ENCODE peak calls at places on chromosomes 7 and 10, in ten cellular contexts. One of them, this sample, is unnamed.
A peak's percentile ranks its signal among the peaks of the same experiment; 100 is the strongest.

GRCh38 chr7:5360451-5360850 is 63.2 kb downstream of the TNRC18 start:
- DNase-seq in LNCaP clone FGC: no peak
- DNase-seq in left lung: no peak
- DNase-seq in GM23338: no peak
- DNase-seq in dorsolateral prefrontal cortex: no peak
- DNase-seq in adrenal gland: no peak
- DNase-seq in osteocyte: no peak
- DNase-seq in GM10248: no peak
- DNase-seq in RWPE1: no peak
- DNase-seq in neural progenitor cell: no peak
- DNase-seq in this sample: no peak

GRCh38 chr10:60901561-60902235 is 42.3 kb downstream of the RHOBTB1 start:
- DNase-seq in neural progenitor cell: no peak
- DNase-seq in RWPE1: no peak
- DNase-seq in osteocyte: no peak
- DNase-seq in GM23338: no peak
- DNase-seq in adrenal gland: peak; percentile 92
- DNase-seq in left lung: no peak
- DNase-seq in dorsolateral prefrontal cortex: peak; percentile 71
- DNase-seq in GM10248: no peak
- DNase-seq in LNCaP clone FGC: no peak
- DNase-seq in this sample: no peak

GRCh38 chr10:78594938-78595645 is 473.7 kb upstream of the ZMIZ1 start:
- DNase-seq in RWPE1: no peak
- DNase-seq in adrenal gland: no peak
- DNase-seq in left lung: no peak
- DNase-seq in dorsolateral prefrontal cortex: no peak
- DNase-seq in neural progenitor cell: no peak
- DNase-seq in osteocyte: peak; percentile 44
- DNase-seq in GM23338: no peak
- DNase-seq in GM10248: no peak
- DNase-seq in LNCaP clone FGC: no peak
- DNase-seq in this sample: no peak

GRCh38 chr10:42781893-42782445 is 626 bp upstream of the BMS1 start:
- DNase-seq in adrenal gland: peak; percentile 21
- DNase-seq in osteocyte: no peak
- DNase-seq in left lung: no peak
- DNase-seq in GM10248: no peak
- DNase-seq in LNCaP clone FGC: no peak
- DNase-seq in neural progenitor cell: no peak
- DNase-seq in GM23338: no peak
- DNase-seq in RWPE1: no peak
- DNase-seq in dorsolateral prefrontal cortex: no peak
- DNase-seq in this sample: no peak

GRCh38 chr7:116500071-116500853 is 724 bp downstream of the CAV2 start:
- DNase-seq in left lung: no peak
- DNase-seq in GM23338: peak; percentile 71
- DNase-seq in RWPE1: peak; percentile 63
- DNase-seq in adrenal gland: peak; percentile 19
- DNase-seq in LNCaP clone FGC: no peak
- DNase-seq in neural progenitor cell: peak; percentile 38
- DNase-seq in dorsolateral prefrontal cortex: no peak
- DNase-seq in osteocyte: no peak
- DNase-seq in GM10248: peak; percentile 24
- DNase-seq in this sample: no peak

GRCh38 chr7:101217388-101218235 is at the start of the genes PLOD3 and ZNHIT1:
- DNase-seq in adrenal gland: peak; percentile 95
- DNase-seq in dorsolateral prefrontal cortex: peak; percentile 94
- DNase-seq in RWPE1: peak; percentile 98
- DNase-seq in osteocyte: peak; percentile 97
- DNase-seq in LNCaP clone FGC: peak; percentile 93
- DNase-seq in GM23338: peak; percentile 100
- DNase-seq in GM10248: peak; percentile 99
- DNase-seq in neural progenitor cell: peak; percentile 100
- DNase-seq in left lung: peak; percentile 95
- DNase-seq in this sample: peak; percentile 99

GRCh38 chr10:73183882-73184281 is 16.0 kb downstream of the FAM149B1 start:
- DNase-seq in left lung: no peak
- DNase-seq in neural progenitor cell: no peak
- DNase-seq in dorsolateral prefrontal cortex: no peak
- DNase-seq in RWPE1: no peak
- DNase-seq in osteocyte: no peak
- DNase-seq in LNCaP clone FGC: no peak
- DNase-seq in GM10248: no peak
- DNase-seq in GM23338: no peak
- DNase-seq in adrenal gland: no peak
- DNase-seq in this sample: no peak

GRCh38 chr10:77637474-77637985 is at the start of gene KCNMA1:
- DNase-seq in neural progenitor cell: peak; percentile 68
- DNase-seq in GM10248: no peak
- DNase-seq in LNCaP clone FGC: no peak
- DNase-seq in osteocyte: no peak
- DNase-seq in GM23338: peak; percentile 68
- DNase-seq in dorsolateral prefrontal cortex: no peak
- DNase-seq in adrenal gland: peak; percentile 41
- DNase-seq in left lung: no peak
- DNase-seq in RWPE1: peak; percentile 41
- DNase-seq in this sample: peak; percentile 40

GRCh38 chr10:104300736-104301292 is 31.8 kb downstream of the GSTO2 start:
- DNase-seq in osteocyte: peak; percentile 89
- DNase-seq in dorsolateral prefrontal cortex: peak; percentile 43
- DNase-seq in RWPE1: peak; percentile 84
- DNase-seq in left lung: no peak
- DNase-seq in neural progenitor cell: no peak
- DNase-seq in GM10248: no peak
- DNase-seq in LNCaP clone FGC: peak; percentile 86
- DNase-seq in GM23338: no peak
- DNase-seq in adrenal gland: peak; percentile 46
- DNase-seq in this sample: no peak

GRCh38 chr7:90693939-90694338 is 97.8 kb downstream of the CDK14 start:
- DNase-seq in adrenal gland: no peak
- DNase-seq in left lung: no peak
- DNase-seq in dorsolateral prefrontal cortex: no peak
- DNase-seq in LNCaP clone FGC: no peak
- DNase-seq in RWPE1: no peak
- DNase-seq in osteocyte: no peak
- DNase-seq in GM23338: no peak
- DNase-seq in GM10248: no peak
- DNase-seq in neural progenitor cell: no peak
- DNase-seq in this sample: no peak

GRCh38 chr7:90690159-90690858 is 94.2 kb downstream of the CDK14 start:
- DNase-seq in osteocyte: no peak
- DNase-seq in left lung: no peak
- DNase-seq in adrenal gland: no peak
- DNase-seq in RWPE1: no peak
- DNase-seq in GM23338: no peak
- DNase-seq in LNCaP clone FGC: no peak
- DNase-seq in GM10248: no peak
- DNase-seq in dorsolateral prefrontal cortex: no peak
- DNase-seq in neural progenitor cell: no peak
- DNase-seq in this sample: no peak

GRCh38 chr7:90689256-90689655 is 93.1 kb downstream of the CDK14 start:
- DNase-seq in dorsolateral prefrontal cortex: no peak
- DNase-seq in left lung: no peak
- DNase-seq in osteocyte: no peak
- DNase-seq in GM23338: no peak
- DNase-seq in adrenal gland: no peak
- DNase-seq in LNCaP clone FGC: no peak
- DNase-seq in GM10248: no peak
- DNase-seq in RWPE1: no peak
- DNase-seq in neural progenitor cell: no peak
- DNase-seq in this sample: no peak

GRCh38 chr7:90692396-90692795 is 96.3 kb downstream of the CDK14 start:
- DNase-seq in GM23338: no peak
- DNase-seq in LNCaP clone FGC: no peak
- DNase-seq in left lung: no peak
- DNase-seq in osteocyte: no peak
- DNase-seq in dorsolateral prefrontal cortex: no peak
- DNase-seq in GM10248: no peak
- DNase-seq in adrenal gland: no peak
- DNase-seq in neural progenitor cell: no peak
- DNase-seq in RWPE1: no peak
- DNase-seq in this sample: no peak

GRCh38 chr7:90692947-90693346 is 96.8 kb downstream of the CDK14 start:
- DNase-seq in adrenal gland: no peak
- DNase-seq in neural progenitor cell: no peak
- DNase-seq in dorsolateral prefrontal cortex: no peak
- DNase-seq in RWPE1: no peak
- DNase-seq in osteocyte: no peak
- DNase-seq in GM23338: no peak
- DNase-seq in LNCaP clone FGC: no peak
- DNase-seq in GM10248: no peak
- DNase-seq in left lung: no peak
- DNase-seq in this sample: no peak
- TF ChIP-seq CTCF in adrenal gland: no peak
- TF ChIP-seq CTCF in neural progenitor cell: no peak
- TF ChIP-seq CTCF in dorsolateral prefrontal cortex: no peak
- TF ChIP-seq CTCF in RWPE1: no peak
- TF ChIP-seq CTCF in osteocyte: no peak
- TF ChIP-seq CTCF in GM23338: no peak
- TF ChIP-seq CTCF in LNCaP clone FGC: no peak
- TF ChIP-seq CTCF in GM10248: no peak
- TF ChIP-seq CTCF in left lung: no peak
- TF ChIP-seq CTCF in this sample: no peak

DNA sequence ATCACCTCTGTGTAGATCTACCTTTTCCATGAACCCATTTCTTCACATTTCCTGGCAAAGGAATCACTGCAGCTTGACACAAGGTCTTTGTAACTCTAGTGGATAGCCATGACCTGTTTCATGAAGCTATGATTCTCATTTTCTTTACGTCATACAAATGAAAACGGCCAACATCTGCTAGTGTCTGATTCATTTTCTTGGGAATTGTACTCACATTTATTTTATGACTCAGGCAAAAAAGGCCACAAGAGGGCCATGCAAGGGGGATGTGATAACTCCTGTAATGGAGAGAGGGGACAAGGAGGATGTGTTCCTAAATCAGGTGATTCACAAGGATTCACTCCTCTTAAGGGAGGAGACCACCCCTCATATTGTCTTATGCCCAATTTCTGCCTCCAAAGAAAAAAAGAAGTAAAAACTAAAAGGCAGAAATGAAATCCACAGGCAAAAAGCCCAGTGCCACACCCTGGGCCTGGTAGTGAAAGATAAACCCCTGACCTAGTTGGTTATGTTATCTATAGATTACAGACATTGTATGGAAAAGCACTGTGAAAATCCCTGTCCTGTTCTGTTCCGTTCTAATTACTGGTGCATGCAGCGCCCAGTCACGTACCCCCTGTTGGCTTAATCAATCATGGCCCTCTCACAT is 249.9 kb downstream of the IPMK start:
- DNase-seq in osteocyte: no peak
- DNase-seq in left lung: no peak
- DNase-seq in dorsolateral prefrontal cortex: no peak
- DNase-seq in neural progenitor cell: no peak
- DNase-seq in GM10248: no peak
- DNase-seq in GM23338: no peak
- DNase-seq in LNCaP clone FGC: no peak
- DNase-seq in adrenal gland: peak; percentile 29
- DNase-seq in RWPE1: peak; percentile 32
- DNase-seq in this sample: no peak
- TF ChIP-seq CTCF in osteocyte: no peak
- TF ChIP-seq CTCF in left lung: no peak
- TF ChIP-seq CTCF in dorsolateral prefrontal cortex: no peak
- TF ChIP-seq CTCF in neural progenitor cell: no peak
- TF ChIP-seq CTCF in GM10248: no peak
- TF ChIP-seq CTCF in GM23338: no peak
- TF ChIP-seq CTCF in LNCaP clone FGC: no peak
- TF ChIP-seq CTCF in adrenal gland: no peak
- TF ChIP-seq CTCF in RWPE1: no peak
- TF ChIP-seq CTCF in this sample: no peak

GRCh38 chr10:83373659-83374058 is 765.6 kb upstream of the GHITM start:
- DNase-seq in GM10248: no peak
- DNase-seq in GM23338: peak; percentile 65
- DNase-seq in neural progenitor cell: peak; percentile 50
- DNase-seq in osteocyte: no peak
- DNase-seq in adrenal gland: no peak
- DNase-seq in LNCaP clone FGC: peak; percentile 33
- DNase-seq in left lung: no peak
- DNase-seq in dorsolateral prefrontal cortex: peak; percentile 28
- DNase-seq in RWPE1: no peak
- DNase-seq in this sample: no peak
- TF ChIP-seq CTCF in GM10248: peak; percentile 4
- TF ChIP-seq CTCF in GM23338: peak; percentile 83
- TF ChIP-seq CTCF in neural progenitor cell: peak; percentile 61
- TF ChIP-seq CTCF in osteocyte: peak; percentile 42
- TF ChIP-seq CTCF in adrenal gland: no peak
- TF ChIP-seq CTCF in LNCaP clone FGC: peak; percentile 42
- TF ChIP-seq CTCF in left lung: no peak
- TF ChIP-seq CTCF in dorsolateral prefrontal cortex: peak; percentile 51
- TF ChIP-seq CTCF in RWPE1: no peak
- TF ChIP-seq CTCF in this sample: peak; percentile 27

GRCh38 chr7:2072798-2073197 is 159.9 kb downstream of the MAD1L1 start:
- DNase-seq in RWPE1: no peak
- DNase-seq in adrenal gland: no peak
- DNase-seq in neural progenitor cell: no peak
- DNase-seq in left lung: no peak
- DNase-seq in GM10248: peak; percentile 42
- DNase-seq in GM23338: no peak
- DNase-seq in osteocyte: no peak
- DNase-seq in LNCaP clone FGC: no peak
- DNase-seq in dorsolateral prefrontal cortex: no peak
- DNase-seq in this sample: no peak

GRCh38 chr7:2071133-2071832 is 161.5 kb downstream of the MAD1L1 start:
- DNase-seq in RWPE1: no peak
- DNase-seq in neural progenitor cell: peak; percentile 83
- DNase-seq in LNCaP clone FGC: no peak
- DNase-seq in osteocyte: no peak
- DNase-seq in GM10248: peak; percentile 44
- DNase-seq in dorsolateral prefrontal cortex: no peak
- DNase-seq in left lung: no peak
- DNase-seq in GM23338: peak; percentile 45
- DNase-seq in adrenal gland: no peak
- DNase-seq in this sample: no peak

GRCh38 chr7:2069472-2069860 is 163.3 kb downstream of the MAD1L1 start:
- DNase-seq in dorsolateral prefrontal cortex: peak; percentile 31
- DNase-seq in neural progenitor cell: peak; percentile 85
- DNase-seq in adrenal gland: no peak
- DNase-seq in left lung: no peak
- DNase-seq in RWPE1: no peak
- DNase-seq in osteocyte: no peak
- DNase-seq in LNCaP clone FGC: no peak
- DNase-seq in GM10248: no peak
- DNase-seq in GM23338: no peak
- DNase-seq in this sample: no peak

GRCh38 chr7:2070151-2070763 is 162.5 kb downstream of the MAD1L1 start:
- DNase-seq in dorsolateral prefrontal cortex: no peak
- DNase-seq in adrenal gland: no peak
- DNase-seq in neural progenitor cell: no peak
- DNase-seq in GM23338: no peak
- DNase-seq in RWPE1: no peak
- DNase-seq in left lung: no peak
- DNase-seq in osteocyte: no peak
- DNase-seq in GM10248: no peak
- DNase-seq in LNCaP clone FGC: no peak
- DNase-seq in this sample: no peak

DNA sequence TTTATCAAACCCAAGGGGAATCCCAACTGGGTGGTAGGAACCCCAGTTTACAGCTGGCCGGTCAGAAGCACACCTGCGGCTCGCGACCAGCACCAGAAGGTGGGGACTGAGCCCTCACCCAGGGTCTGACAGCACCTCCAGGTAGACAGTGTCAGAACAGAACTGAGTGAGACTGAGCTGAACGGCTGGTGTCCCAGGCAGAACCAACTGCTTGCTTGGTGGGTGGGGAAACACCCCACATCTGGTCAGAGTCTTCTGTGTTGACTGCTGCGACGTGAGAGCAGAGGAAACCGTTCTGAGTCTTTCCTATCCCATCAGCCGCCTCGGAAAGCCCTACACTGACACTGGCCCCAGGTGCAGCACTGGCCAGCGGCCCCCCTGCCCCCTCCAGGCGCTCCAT is 160.7 kb downstream of the MAD1L1 start:
- DNase-seq in osteocyte: no peak
- DNase-seq in GM23338: no peak
- DNase-seq in neural progenitor cell: no peak
- DNase-seq in adrenal gland: no peak
- DNase-seq in LNCaP clone FGC: no peak
- DNase-seq in left lung: no peak
- DNase-seq in GM10248: peak; percentile 93
- DNase-seq in dorsolateral prefrontal cortex: no peak
- DNase-seq in RWPE1: no peak
- DNase-seq in this sample: no peak
- TF ChIP-seq CTCF in osteocyte: no peak
- TF ChIP-seq CTCF in GM23338: no peak
- TF ChIP-seq CTCF in neural progenitor cell: no peak
- TF ChIP-seq CTCF in adrenal gland: no peak
- TF ChIP-seq CTCF in LNCaP clone FGC: no peak
- TF ChIP-seq CTCF in left lung: no peak
- TF ChIP-seq CTCF in GM10248: no peak
- TF ChIP-seq CTCF in dorsolateral prefrontal cortex: no peak
- TF ChIP-seq CTCF in RWPE1: no peak
- TF ChIP-seq CTCF in this sample: no peak